ENCODE peak calls at places on chromosomes 13 and 19, in ten cellular contexts. Y is MV-4-11; U is activated CD4-positive, alpha-beta T cell treated with anti-CD3 and anti-CD28 coated beads for 24 hours; F is activated gamma-delta T cell; Q is activated T-cell treated with anti-CD3 and anti-CD28 coated beads, Interleukin-2, amount 50 U/mL, for 4 hours; W is Daoy; D is NCI-H1105 treated with DMSO at 0.1 percent for 48 hours; R is nucleus accumbens; M is small intestine; O is foreskin melanocyte. K is an unnamed sample.

GRCh38 chr19:50214699-50215543 is 11.5 kb downstream of the MYH14 start:
- DNase-seq in Y (no peak), U (no peak), F (no peak), Q (no peak), W (no peak), D (no peak), R (no peak), M (peak), O (no peak), K (no peak)

GRCh38 chr19:51460164-51460992 is 2.1 kb upstream of the SIGLEC8 start:
- DNase-seq in Y (peak), U (no peak), F (no peak), Q (no peak), W (peak), D (peak), R (no peak), M (no peak), O (no peak), K (peak)

GRCh38 chr19:52622261-52622660 is 15.9 kb downstream of the ZNF83 start:
- DNase-seq in Y (no peak), U (no peak), F (no peak), Q (no peak), W (no peak), D (no peak), R (no peak), M (no peak), O (no peak), K (no peak)

GRCh38 chr13:22451345-22451744 is 729.4 kb upstream of the SGCG start:
- DNase-seq in Y (peak), U (no peak), F (no peak), Q (no peak), W (peak), D (peak), R (no peak), M (no peak), O (peak), K (peak)

GRCh38 chr13:101492251-101492910 is 39.9 kb downstream of the ITGBL1 start:
- DNase-seq in Y (no peak), U (no peak), F (no peak), Q (no peak), W (no peak), D (no peak), R (no peak), M (no peak), O (no peak), K (no peak)

GRCh38 chr13:39209731-39210633 is 171.7 kb downstream of the NHLRC3 start:
- DNase-seq in Y (no peak), U (no peak), F (no peak), Q (no peak), W (no peak), D (no peak), R (no peak), M (no peak), O (no peak), K (no peak)

GRCh38 chr19:8071912-8072311 is 19.4 kb downstream of the CCL25 start:
- DNase-seq in Y (no peak), U (no peak), F (no peak), Q (no peak), W (no peak), D (no peak), R (no peak), M (no peak), O (no peak), K (no peak)

GRCh38 chr19:16891696-16892382 is 3.0 kb downstream of the F2RL3 start:
- DNase-seq in Y (no peak), U (no peak), F (no peak), Q (no peak), W (no peak), D (no peak), R (no peak), M (no peak), O (no peak), K (no peak)

GRCh38 chr13:24053505-24054251 is 106.8 kb upstream of the SPATA13 start:
- DNase-seq in Y (peak), U (peak), F (no peak), Q (peak), W (peak), D (peak), R (peak), M (peak), O (no peak), K (peak)

GRCh38 chr13:28324181-28324789 is 170.6 kb downstream of the FLT1 start:
- DNase-seq in Y (peak), U (peak), F (no peak), Q (peak), W (peak), D (peak), R (peak), M (peak), O (peak), K (peak)

GRCh38 chr13:72651196-72651595 is 76.2 kb downstream of the MZT1 start:
- DNase-seq in Y (no peak), U (no peak), F (no peak), Q (no peak), W (no peak), D (peak), R (no peak), M (peak), O (no peak), K (no peak)

GRCh38 chr13:57114945-57115344 is 25.8 kb upstream of the PRR20A start:
- DNase-seq in Y (no peak), U (no peak), F (no peak), Q (no peak), W (no peak), D (no peak), R (no peak), M (no peak), O (no peak), K (no peak)

GRCh38 chr19:57632987-57633831 is at the start of gene ZNF211:
- DNase-seq in Y (peak), U (peak), F (peak), Q (peak), W (peak), D (peak), R (peak), M (peak), O (peak), K (peak)

GRCh38 chr13:110276553-110276950 is 30.4 kb downstream of the COL4A1 start:
- DNase-seq in Y (no peak), U (no peak), F (no peak), Q (no peak), W (no peak), D (no peak), R (no peak), M (no peak), O (no peak), K (no peak)

GRCh38 chr19:38690146-38690545 is 42.7 kb downstream of the ACTN4 start:
- DNase-seq in Y (no peak), U (no peak), F (no peak), Q (no peak), W (no peak), D (no peak), R (no peak), M (no peak), O (no peak), K (no peak)

GRCh38 chr13:44648392-44649117 is 72.4 kb upstream of the TSC22D1 start:
- DNase-seq in Y (peak), U (no peak), F (no peak), Q (no peak), W (no peak), D (no peak), R (no peak), M (peak), O (no peak), K (peak)

GRCh38 chr19:29672933-29673336 is 7.7 kb downstream of the PLEKHF1 start:
- DNase-seq in Y (no peak), U (peak), F (peak), Q (peak), W (no peak), D (no peak), R (no peak), M (peak), O (no peak), K (no peak)

K was measured in fibroblast of villous mesenchyme.